ENCODE peak calls at places on chromosomes 11 and 22, in five cellular contexts. V is mesenchymal stem cell, L is hepatocyte, U is astrocyte, P is PC-3. J is an unnamed sample.

GRCh38 chr11:84022221-84022620 is 736.1 kb upstream of the CCDC90B start:
- DNase-seq in V (peak; percentile 55), L (no peak), U (peak; percentile 6), P (no peak), J (no peak)

GRCh38 chr22:39556970-39557811 is 13.4 kb upstream of the CACNA1I start:
- DNase-seq in V (peak; percentile 16), L (peak; percentile 48), U (no peak), P (no peak), J (no peak)

GRCh38 chr11:76288166-76288978 is 82.1 kb upstream of the WNT11 start:
- DNase-seq in V (no peak), L (no peak), U (no peak), P (no peak), J (no peak)

GRCh38 chr11:68677432-68677831 is 6.9 kb upstream of the GAL start:
- DNase-seq in V (peak; percentile 81), L (peak; percentile 72), U (peak; percentile 86), P (peak; percentile 94), J (no peak)

GRCh38 chr11:128505449-128506058 is 81.8 kb downstream of the ETS1 start:
- DNase-seq in V (no peak), L (no peak), U (no peak), P (no peak), J (no peak)

GRCh38 chr11:104665631-104666030 is 232.6 kb downstream of the CASP12 start:
- DNase-seq in V (peak; percentile 63), L (no peak), U (peak; percentile 46), P (no peak), J (no peak)

GRCh38 chr22:21077884-21078508 is 32.2 kb downstream of the LRRC74B start:
- DNase-seq in V (no peak), L (no peak), U (no peak), P (no peak), J (no peak)

GRCh38 chr11:123483058-123483457 is 53.0 kb downstream of the GRAMD1B start:
- DNase-seq in V (no peak), L (no peak), U (peak; percentile 76), P (peak; percentile 95), J (no peak)

GRCh38 chr11:132655187-132655855 is 877.0 kb downstream of the OPCML start:
- DNase-seq in V (no peak), L (no peak), U (peak; percentile 42), P (no peak), J (no peak)

DNA sequence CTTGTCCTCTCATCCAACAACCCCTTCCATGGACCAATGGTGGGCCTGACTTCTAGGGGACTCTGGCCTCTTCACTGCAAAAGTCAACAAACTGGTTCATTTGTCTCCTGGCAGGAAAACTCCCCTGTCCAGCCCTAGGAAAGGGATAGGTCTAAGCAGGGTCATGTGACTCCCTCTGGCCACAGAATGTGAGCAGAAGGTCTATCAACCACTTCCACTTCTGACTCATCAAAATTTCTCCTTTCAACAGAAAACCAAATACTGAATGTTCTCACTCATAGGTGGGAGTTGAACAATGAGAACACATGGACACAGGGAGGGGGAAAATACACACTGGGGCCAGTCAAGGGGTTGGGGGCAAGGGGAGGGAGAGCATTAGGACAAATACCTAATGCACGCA is 1.3 kb upstream of the ISX start:
- DNase-seq in V (no peak), L (peak; percentile 86), U (no peak), P (peak; percentile 31), J (no peak)
- H3K4me2 ChIP-seq in V (no peak overlapping the region), L (peak overlapping the region; percentile 61), U (no peak overlapping the region), P (no peak overlapping the region), J (no peak overlapping the region)

GRCh38 chr11:57303990-57304579 is 20.7 kb downstream of the TNKS1BP1 start:
- DNase-seq in V (no peak), L (no peak), U (peak; percentile 49), P (peak; percentile 87), J (no peak)

GRCh38 chr11:57300785-57301184 is 24.0 kb downstream of the TNKS1BP1 start:
- DNase-seq in V (no peak), L (no peak), U (no peak), P (no peak), J (no peak)

GRCh38 chr11:57302489-57302888 is 22.3 kb downstream of the TNKS1BP1 start:
- DNase-seq in V (no peak), L (no peak), U (no peak), P (no peak), J (no peak)

GRCh38 chr11:57303280-57303989 is 21.3 kb downstream of the TNKS1BP1 start:
- DNase-seq in V (no peak), L (no peak), U (no peak), P (no peak), J (no peak)

DNA sequence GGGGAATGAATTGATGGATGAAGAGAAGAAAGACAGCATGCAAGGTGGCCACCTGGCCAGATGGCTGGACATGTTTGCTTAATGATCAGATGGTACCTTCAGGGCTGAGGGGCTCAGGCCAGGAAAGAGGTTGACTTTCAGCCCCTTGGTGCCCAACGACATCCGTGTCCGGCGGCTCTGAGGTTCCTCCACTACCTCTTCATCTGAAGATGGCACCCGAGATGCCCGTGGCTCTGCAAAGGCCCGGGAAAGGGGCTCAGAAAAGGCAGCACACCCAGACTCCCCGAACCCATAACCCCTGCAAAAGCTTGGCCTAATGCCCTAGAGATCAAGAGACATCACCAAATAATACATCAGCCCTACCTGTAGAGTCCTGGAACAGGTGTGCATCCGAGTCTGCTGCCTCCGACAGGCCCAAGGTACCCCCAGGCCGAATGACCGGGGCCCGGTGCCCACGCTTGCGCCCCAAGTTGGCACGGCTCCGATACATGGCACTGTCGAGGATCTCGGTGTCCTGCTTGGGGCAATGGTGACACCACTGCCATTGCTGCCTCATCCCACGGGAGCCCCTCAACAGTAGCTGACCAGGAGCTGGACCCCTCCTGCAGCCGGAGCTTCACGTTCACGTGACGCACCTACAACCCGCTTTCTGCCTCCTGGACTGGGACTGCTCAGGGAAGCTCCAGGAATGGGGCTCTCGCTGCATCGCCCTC is 22.9 kb downstream of the TNKS1BP1 start:
- DNase-seq in V (no peak), L (no peak), U (no peak), P (no peak), J (no peak)
- H3K4me2 ChIP-seq in V (no peak overlapping the region), L (no peak overlapping the region), U (no peak overlapping the region), P (no peak overlapping the region), J (no peak overlapping the region)

GRCh38 chr22:38175206-38176118 is 6.2 kb downstream of the PLA2G6 start:
- DNase-seq in V (no peak), L (no peak), U (no peak), P (no peak), J (no peak)

GRCh38 chr22:38172489-38173155 is 9.0 kb downstream of the PLA2G6 start:
- DNase-seq in V (no peak), L (no peak), U (peak; percentile 48), P (peak; percentile 13), J (no peak)

GRCh38 chr22:38174626-38175025 is 7.0 kb downstream of the PLA2G6 start:
- DNase-seq in V (no peak), L (no peak), U (no peak), P (no peak), J (no peak)

GRCh38 chr22:38172016-38172431 is 9.6 kb downstream of the PLA2G6 start:
- DNase-seq in V (no peak), L (no peak), U (peak; percentile 70), P (no peak), J (no peak)

GRCh38 chr22:38173156-38173906 is 8.3 kb downstream of the PLA2G6 start:
- DNase-seq in V (no peak), L (no peak), U (no peak), P (no peak), J (no peak)
- H3K4me2 ChIP-seq in V (no peak overlapping the region), L (no peak overlapping the region), U (peak overlapping the region; percentile 44), P (no peak overlapping the region), J (no peak overlapping the region)

DNA sequence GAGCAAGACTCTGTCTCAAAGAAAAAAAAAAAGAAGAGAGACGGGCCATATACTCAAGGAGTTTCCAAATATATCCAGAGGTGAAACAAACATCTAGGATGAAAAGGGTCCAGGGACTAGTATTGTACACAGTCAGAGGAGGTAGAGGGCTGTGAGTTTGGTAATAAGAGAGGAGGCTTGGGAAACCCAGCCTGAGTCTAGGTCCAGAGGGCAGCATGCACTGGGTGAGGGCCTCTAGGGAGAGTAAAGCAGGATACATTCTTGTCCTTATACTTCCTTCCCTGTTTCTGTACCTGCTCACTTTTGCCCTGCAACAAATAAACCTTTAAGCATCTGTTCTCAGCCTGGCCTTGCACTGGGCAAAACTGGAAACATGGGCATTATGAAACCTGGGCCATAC is 31.5 kb downstream of the STIM1 start:
- DNase-seq in V (no peak), L (no peak), U (no peak), P (no peak), J (no peak)
- H3K4me2 ChIP-seq in V (no peak overlapping the region), L (no peak overlapping the region), U (no peak overlapping the region), P (no peak overlapping the region), J (no peak overlapping the region)

DNA sequence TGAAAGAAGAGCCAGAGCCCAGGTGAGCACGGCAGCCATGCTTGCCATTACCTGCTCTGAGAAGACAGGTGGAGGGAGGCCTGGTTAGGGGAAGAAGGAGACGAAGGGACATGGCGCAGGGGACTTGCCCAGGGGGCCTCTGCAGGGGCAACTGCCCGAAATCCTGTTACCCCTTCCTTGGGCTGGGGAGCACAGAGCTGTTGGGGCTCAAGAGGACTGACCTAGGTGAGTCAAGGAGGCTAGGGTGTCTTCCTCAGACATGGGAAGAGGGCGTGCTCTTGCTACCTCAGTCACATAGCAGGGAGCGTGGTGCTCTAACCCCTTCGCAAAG is at the start of gene APOA5:
- DNase-seq in V (no peak), L (no peak), U (no peak), P (no peak), J (no peak)
- H3K4me2 ChIP-seq in V (peak within 1 kb of the TSS; percentile 17), L (peak within 1 kb of the TSS; percentile 61), U (peak within 1 kb of the TSS; percentile 45), P (peak within 1 kb of the TSS; percentile 27), J (peak within 1 kb of the TSS; percentile 54)

DNA sequence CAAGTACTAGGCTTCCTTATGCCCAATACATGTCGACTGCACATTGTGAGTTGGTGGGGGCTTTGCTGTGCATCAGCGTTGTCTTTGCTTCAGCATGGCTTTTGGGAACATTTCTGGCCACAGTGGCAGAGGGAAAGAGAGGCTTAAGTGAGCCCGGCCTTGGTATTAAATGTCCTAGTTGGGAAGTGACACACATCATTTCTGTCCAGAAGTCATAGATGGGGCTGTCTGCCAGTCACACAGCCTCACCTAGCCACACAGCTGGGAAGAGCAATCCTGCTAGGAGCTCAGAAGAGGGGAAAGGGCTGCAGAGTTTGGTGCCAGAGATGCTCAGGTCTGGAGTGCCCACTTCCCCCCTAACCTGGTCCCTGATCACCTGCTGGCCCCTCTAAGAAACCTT is 27.6 kb downstream of the TREH start:
- DNase-seq in V (no peak), L (no peak), U (no peak), P (no peak), J (no peak)
- H3K4me2 ChIP-seq in V (no peak overlapping the region), L (no peak overlapping the region), U (no peak overlapping the region), P (no peak overlapping the region), J (no peak overlapping the region)

GRCh38 chr22:46578824-46579561 is 41.2 kb upstream of the GRAMD4 start:
- DNase-seq in V (peak; percentile 45), L (peak; percentile 56), U (no peak), P (no peak), J (no peak)
- H3K4me2 ChIP-seq in V (peak overlapping the region; percentile 12), L (peak overlapping the region; percentile 97), U (peak overlapping the region; percentile 91), P (peak overlapping the region; percentile 95), J (no peak overlapping the region)

J was measured in H1.